ENCODE peak calls at places on chromosomes 16 and 17, in ten cellular contexts. W, F, V, Z, T, P, H, O, N and E are unnamed samples.

GRCh38 chr16:27264151-27264550 is 4.4 kb downstream of the NSMCE1 start:
- DNase-seq in W (no peak), F (no peak), V (no peak), Z (no peak), T (no peak), P (no peak), H (peak; percentile 81), O (peak; percentile 89), N (no peak), E (no peak)

GRCh38 chr17:40242774-40243173 is 23.7 kb downstream of the WIPF2 start:
- DNase-seq in W (no peak), F (no peak), V (no peak), Z (no peak), T (no peak), P (no peak), H (no peak), O (peak; percentile 16), N (no peak), E (no peak)

GRCh38 chr17:66574123-66574522 is 260.8 kb upstream of the CACNG5 start:
- DNase-seq in W (no peak), F (no peak), V (no peak), Z (no peak), T (no peak), P (no peak), H (no peak), O (no peak), N (no peak), E (no peak)

GRCh38 chr16:21169249-21169981 is 10.9 kb downstream of the LDAF1 start:
- DNase-seq in W (no peak), F (no peak), V (no peak), Z (no peak), T (no peak), P (no peak), H (peak; percentile 74), O (peak; percentile 52), N (no peak), E (no peak)

GRCh38 chr17:31580331-31581021 is 189.0 kb downstream of the RAB11FIP4 start:
- DNase-seq in W (no peak), F (peak; percentile 71), V (no peak), Z (peak; percentile 60), T (peak; percentile 44), P (peak; percentile 87), H (peak; percentile 69), O (peak; percentile 73), N (no peak), E (no peak)

GRCh38 chr16:79601092-79601977 is 798 bp upstream of the MAF start:
- DNase-seq in W (peak; percentile 80), F (no peak), V (peak; percentile 45), Z (no peak), T (peak; percentile 72), P (peak; percentile 86), H (peak; percentile 34), O (peak; percentile 44), N (peak; percentile 38), E (no peak)

GRCh38 chr17:15952916-15953865 is 8.3 kb downstream of the ADORA2B start:
- DNase-seq in W (no peak), F (no peak), V (no peak), Z (no peak), T (no peak), P (peak; percentile 61), H (no peak), O (no peak), N (no peak), E (no peak)

GRCh38 chr17:63376949-63377348 is 69.2 kb downstream of the CYB561 start:
- DNase-seq in W (no peak), F (no peak), V (no peak), Z (no peak), T (no peak), P (no peak), H (no peak), O (no peak), N (no peak), E (no peak)

DNA sequence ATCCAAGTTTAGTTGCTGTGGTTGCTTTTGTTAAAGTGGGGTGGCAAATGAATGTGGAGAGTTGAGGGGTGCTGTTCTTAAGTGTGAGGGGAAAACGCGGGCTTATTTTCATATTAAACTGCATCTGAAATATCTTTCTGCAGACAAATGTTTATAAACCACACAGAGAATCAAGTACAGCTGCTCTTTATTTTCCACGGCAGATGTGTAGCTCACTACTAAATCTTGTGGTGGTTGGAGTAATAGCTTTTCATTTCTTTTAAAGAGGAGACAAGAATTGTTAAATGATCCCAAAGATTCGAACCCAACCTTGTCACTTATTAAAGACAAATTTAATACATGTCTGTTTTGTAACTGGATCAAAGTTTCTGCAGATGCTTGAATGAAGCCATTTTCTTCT is 2.1 kb downstream of the CLTC start:
- DNase-seq in W (no peak), F (no peak), V (no peak), Z (no peak), T (no peak), P (no peak), H (no peak), O (peak; percentile 24), N (no peak), E (no peak)
- H3K4me3 ChIP-seq in W (peak overlapping the region; percentile 89), F (peak overlapping the region; percentile 95), V (no peak overlapping the region), Z (peak overlapping the region; percentile 94), T (peak overlapping the region; percentile 94), P (peak overlapping the region; percentile 30), H (peak overlapping the region; percentile 90), O (peak overlapping the region; percentile 98), N (peak overlapping the region; percentile 91), E (no peak overlapping the region)

DNA sequence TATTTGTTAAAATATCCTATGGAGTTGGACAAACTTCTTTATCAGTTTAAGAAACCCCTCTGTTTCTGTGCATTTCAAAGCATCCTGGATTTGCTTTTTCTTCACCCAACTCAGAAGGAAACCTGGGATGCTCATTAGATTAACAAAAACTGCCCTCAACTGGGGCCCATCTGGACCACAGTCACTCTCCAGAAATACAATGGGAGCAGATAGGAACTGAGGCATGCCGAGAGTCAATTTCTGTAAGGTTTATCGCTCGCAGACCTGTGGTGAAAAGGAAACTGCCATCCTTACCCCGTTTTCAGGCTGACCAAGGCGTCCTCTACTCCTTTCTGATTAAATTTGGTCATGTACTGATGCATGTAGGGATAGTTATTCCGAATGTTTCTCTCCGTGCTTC is 360.3 kb downstream of the GRIN2A start:
- DNase-seq in W (no peak), F (no peak), V (no peak), Z (no peak), T (no peak), P (no peak), H (no peak), O (no peak), N (no peak), E (no peak)
- H3K4me3 ChIP-seq in W (no peak overlapping the region), F (no peak overlapping the region), V (no peak overlapping the region), Z (no peak overlapping the region), T (no peak overlapping the region), P (no peak overlapping the region), H (no peak overlapping the region), O (no peak overlapping the region), N (no peak overlapping the region), E (no peak overlapping the region)

GRCh38 chr16:81838794-81839193 is 59.7 kb downstream of the PLCG2 start:
- DNase-seq in W (no peak), F (no peak), V (no peak), Z (no peak), T (no peak), P (no peak), H (peak; percentile 22), O (no peak), N (no peak), E (no peak)

GRCh38 chr16:81841709-81842108 is 62.6 kb downstream of the PLCG2 start:
- DNase-seq in W (no peak), F (no peak), V (no peak), Z (no peak), T (no peak), P (no peak), H (no peak), O (no peak), N (peak; percentile 46), E (peak; percentile 10)

GRCh38 chr16:81842564-81843242 is 63.6 kb downstream of the PLCG2 start:
- DNase-seq in W (no peak), F (no peak), V (no peak), Z (no peak), T (no peak), P (no peak), H (no peak), O (no peak), N (no peak), E (no peak)

GRCh38 chr16:81846105-81846504 is 67.0 kb downstream of the PLCG2 start:
- DNase-seq in W (no peak), F (no peak), V (no peak), Z (no peak), T (no peak), P (no peak), H (no peak), O (no peak), N (no peak), E (no peak)

DNA sequence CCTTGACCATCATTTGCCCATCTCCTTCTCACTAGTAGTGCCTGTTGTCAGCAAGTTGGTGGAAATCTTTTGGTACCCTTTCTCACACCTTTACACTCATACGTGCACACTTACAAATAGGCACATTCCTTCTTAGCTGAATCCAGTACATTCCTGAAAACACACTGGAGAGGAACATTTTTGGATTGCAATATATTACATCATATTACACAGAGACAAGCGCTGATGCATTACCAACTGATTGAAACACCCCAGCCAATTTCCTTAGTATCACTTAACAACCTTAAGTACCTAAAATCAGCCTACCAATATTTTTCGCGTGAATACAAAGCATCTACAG is 64.1 kb downstream of the PLCG2 start:
- DNase-seq in W (no peak), F (no peak), V (no peak), Z (no peak), T (no peak), P (no peak), H (no peak), O (peak; percentile 17), N (no peak), E (no peak)
- H3K4me3 ChIP-seq in W (no peak overlapping the region), F (no peak overlapping the region), V (no peak overlapping the region), Z (no peak overlapping the region), T (no peak overlapping the region), P (no peak overlapping the region), H (no peak overlapping the region), O (no peak overlapping the region), N (no peak overlapping the region), E (no peak overlapping the region)

GRCh38 chr17:43897827-43898226 is 9.5 kb downstream of the MPP2 start:
- DNase-seq in W (no peak), F (no peak), V (no peak), Z (no peak), T (no peak), P (no peak), H (no peak), O (no peak), N (no peak), E (no peak)

GRCh38 chr17:43891851-43892671 is 15.3 kb downstream of the MPP2 start:
- DNase-seq in W (no peak), F (no peak), V (no peak), Z (no peak), T (no peak), P (no peak), H (no peak), O (no peak), N (no peak), E (no peak)

GRCh38 chr17:43888548-43888947 is 18.8 kb downstream of the MPP2 start:
- DNase-seq in W (no peak), F (no peak), V (no peak), Z (no peak), T (no peak), P (no peak), H (no peak), O (no peak), N (no peak), E (no peak)

GRCh38 chr17:43890240-43890639 is 17.1 kb downstream of the MPP2 start:
- DNase-seq in W (no peak), F (no peak), V (no peak), Z (no peak), T (no peak), P (no peak), H (no peak), O (no peak), N (no peak), E (no peak)

DNA sequence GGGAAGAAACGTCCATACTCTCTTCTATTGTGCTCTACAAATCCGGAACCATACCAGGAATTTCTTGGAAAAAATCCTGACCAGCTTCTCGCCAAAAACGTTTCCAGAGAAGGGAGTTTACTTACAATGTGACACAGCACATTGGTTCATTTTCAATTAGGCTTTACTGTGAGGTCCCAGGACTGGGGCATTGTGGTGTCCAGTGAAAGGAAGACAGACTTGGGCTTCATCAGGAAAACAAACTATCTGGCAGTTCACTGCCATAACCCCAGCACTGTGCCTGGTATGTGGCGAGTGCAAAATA is 14.7 kb downstream of the MPP2 start:
- DNase-seq in W (no peak), F (no peak), V (no peak), Z (no peak), T (no peak), P (no peak), H (no peak), O (no peak), N (no peak), E (no peak)
- H3K4me3 ChIP-seq in W (no peak overlapping the region), F (no peak overlapping the region), V (no peak overlapping the region), Z (no peak overlapping the region), T (no peak overlapping the region), P (no peak overlapping the region), H (no peak overlapping the region), O (no peak overlapping the region), N (no peak overlapping the region), E (no peak overlapping the region)